ENCODE peak calls at places on chromosomes 12 and 14, in nine cellular contexts. T, Y, R, Q, O, I, Z, L and K are unnamed samples.

GRCh38 chr12:126772171-126772864 is 1494.7 kb upstream of the TMEM132C start:
- DNase-seq in T (peak; percentile 2), Y (peak; percentile 39), R (peak; percentile 28), Q (peak; percentile 83), O (no peak), I (peak; percentile 2), Z (no peak), L (peak; percentile 42), K (peak; percentile 74)

GRCh38 chr14:53842938-53843337 is 113.7 kb downstream of the BMP4 start:
- DNase-seq in T (no peak), Y (no peak), R (peak; percentile 73), Q (no peak), O (no peak), I (no peak), Z (no peak), L (peak; percentile 88), K (no peak)

GRCh38 chr12:46569826-46570390 is 197.3 kb upstream of the SLC38A2 start:
- DNase-seq in T (no peak), Y (no peak), R (no peak), Q (no peak), O (no peak), I (no peak), Z (no peak), L (no peak), K (no peak)

GRCh38 chr12:68958337-68958736 is 25.4 kb upstream of the CPM start:
- DNase-seq in T (no peak), Y (no peak), R (no peak), Q (peak; percentile 48), O (no peak), I (no peak), Z (no peak), L (no peak), K (no peak)

GRCh38 chr14:57060276-57060956 is 208.3 kb downstream of the EXOC5 start:
- DNase-seq in T (no peak), Y (peak; percentile 64), R (peak; percentile 81), Q (peak; percentile 52), O (no peak), I (peak; percentile 32), Z (no peak), L (peak; percentile 67), K (no peak)

GRCh38 chr12:71299541-71300376 is 139.8 kb upstream of the LGR5 start:
- DNase-seq in T (no peak), Y (peak; percentile 53), R (peak; percentile 11), Q (no peak), O (no peak), I (no peak), Z (no peak), L (peak; percentile 53), K (no peak)

GRCh38 chr14:105167303-105168092 is 1.1 kb downstream of the JAG2 start:
- DNase-seq in T (no peak), Y (peak; percentile 76), R (peak; percentile 88), Q (no peak), O (peak; percentile 47), I (no peak), Z (no peak), L (peak; percentile 51), K (no peak)

GRCh38 chr14:74864193-74864592 is 11.8 kb downstream of the PROX2 start:
- DNase-seq in T (no peak), Y (no peak), R (no peak), Q (no peak), O (no peak), I (no peak), Z (no peak), L (no peak), K (no peak)

GRCh38 chr14:91935621-91936020 is 11.9 kb downstream of the FBLN5 start:
- DNase-seq in T (no peak), Y (no peak), R (no peak), Q (no peak), O (no peak), I (no peak), Z (no peak), L (no peak), K (no peak)

GRCh38 chr14:29548948-29549370 is 378.7 kb downstream of the PRKD1 start:
- DNase-seq in T (no peak), Y (peak; percentile 39), R (peak; percentile 66), Q (peak; percentile 5), O (peak; percentile 2), I (no peak), Z (no peak), L (peak; percentile 69), K (peak; percentile 68)

GRCh38 chr14:68886109-68886434 is 93.0 kb downstream of the ACTN1 start:
- DNase-seq in T (no peak), Y (no peak), R (no peak), Q (no peak), O (no peak), I (no peak), Z (no peak), L (no peak), K (no peak)

GRCh38 chr12:22250762-22251161 is 83.7 kb downstream of the ST8SIA1 start:
- DNase-seq in T (no peak), Y (no peak), R (no peak), Q (no peak), O (no peak), I (no peak), Z (no peak), L (no peak), K (no peak)

GRCh38 chr12:109053382-109054123 is 1.2 kb downstream of the USP30 start:
- DNase-seq in T (peak; percentile 15), Y (peak; percentile 4), R (no peak), Q (peak; percentile 28), O (peak; percentile 69), I (no peak), Z (no peak), L (no peak), K (no peak)

GRCh38 chr14:58746701-58747100 is 108.9 kb downstream of the DACT1 start:
- DNase-seq in T (no peak), Y (no peak), R (no peak), Q (no peak), O (no peak), I (no peak), Z (no peak), L (no peak), K (no peak)

GRCh38 chr12:113439606-113440030 is 17.4 kb downstream of the SDSL start:
- DNase-seq in T (no peak), Y (no peak), R (peak; percentile 43), Q (no peak), O (no peak), I (no peak), Z (peak; percentile 62), L (peak; percentile 28), K (peak; percentile 43)

GRCh38 chr14:52069617-52070431 is 965 bp upstream of the NID2 start:
- DNase-seq in T (no peak), Y (no peak), R (no peak), Q (no peak), O (no peak), I (no peak), Z (no peak), L (no peak), K (no peak)

GRCh38 chr14:67221248-67221981 is 19.8 kb upstream of the PALS1 start:
- DNase-seq in T (no peak), Y (peak; percentile 83), R (peak; percentile 10), Q (no peak), O (no peak), I (no peak), Z (no peak), L (peak; percentile 42), K (no peak)

GRCh38 chr14:91068642-91069041 is 8.2 kb upstream of the RPS6KA5 start:
- DNase-seq in T (no peak), Y (no peak), R (no peak), Q (no peak), O (no peak), I (no peak), Z (no peak), L (no peak), K (no peak)

GRCh38 chr14:104385189-104386135 is 194.1 kb upstream of the C14orf180 start:
- DNase-seq in T (no peak), Y (no peak), R (no peak), Q (no peak), O (no peak), I (no peak), Z (no peak), L (no peak), K (no peak)

GRCh38 chr14:74508292-74508731 is 14.7 kb downstream of the ISCA2 start:
- DNase-seq in T (no peak), Y (no peak), R (no peak), Q (no peak), O (no peak), I (no peak), Z (no peak), L (no peak), K (no peak)